ENCODE peak calls at places on chromosomes 6 and 20, in four cellular contexts. K is SK-N-SH, J is GM12878, G is K562. Q is an unnamed sample.
A peak's percentile ranks its signal among the peaks of the same experiment; 100 is the strongest.

GRCh38 chr6:127177030-127177928 is 58.8 kb downstream of the RSPO3 start:
- DNase-seq in K (no peak), J (no peak), G (no peak), Q (no peak)

GRCh38 chr6:100176321-100176950 is 182.4 kb upstream of the MCHR2 start:
- DNase-seq in K (no peak), J (no peak), G (no peak), Q (peak; percentile 14)

GRCh38 chr20:57555457-57556184 is 5.3 kb upstream of the PCK1 start:
- DNase-seq in K (no peak), J (no peak), G (no peak), Q (no peak)

GRCh38 chr6:107714104-107714503 is 110.0 kb downstream of the SCML4 start:
- DNase-seq in K (peak; percentile 16), J (no peak), G (no peak), Q (no peak)

GRCh38 chr6:127299522-127300240 is 33.0 kb downstream of the RNF146 start:
- DNase-seq in K (no peak), J (no peak), G (no peak), Q (no peak)

GRCh38 chr6:81169166-81169565 is 583.3 kb downstream of the TENT5A start:
- DNase-seq in K (no peak), J (no peak), G (no peak), Q (no peak)

GRCh38 chr6:14366880-14367279 is 249.3 kb downstream of the CD83 start:
- DNase-seq in K (no peak), J (no peak), G (no peak), Q (no peak)

GRCh38 chr20:47825011-47825762 is 39.9 kb upstream of the SULF2 start:
- DNase-seq in K (no peak), J (no peak), G (no peak), Q (no peak)

GRCh38 chr6:124887872-124888580 is 74.2 kb upstream of the RNF217 start:
- DNase-seq in K (no peak), J (no peak), G (no peak), Q (no peak)

GRCh38 chr6:75204222-75204958 is 1.5 kb downstream of the COL12A1 start:
- DNase-seq in K (peak; percentile 74), J (no peak), G (peak; percentile 26), Q (peak; percentile 40)

GRCh38 chr6:53623497-53623896 is 42.1 kb downstream of the KLHL31 start:
- DNase-seq in K (no peak), J (no peak), G (no peak), Q (no peak)

GRCh38 chr20:50308513-50309279 is 118.1 kb downstream of the CEBPB start:
- DNase-seq in K (peak; percentile 94), J (no peak), G (peak; percentile 77), Q (peak; percentile 96)

GRCh38 chr6:118739976-118740771 is 88.8 kb upstream of the CEP85L start:
- DNase-seq in K (no peak), J (no peak), G (no peak), Q (no peak)

GRCh38 chr6:117482240-117483003 is at the start of gene DCBLD1:
- DNase-seq in K (peak; percentile 81), J (no peak), G (peak; percentile 89), Q (peak; percentile 78)

GRCh38 chr20:1326031-1326930 is 2.7 kb downstream of the SDCBP2 start:
- DNase-seq in K (no peak), J (no peak), G (no peak), Q (no peak)

GRCh38 chr6:137353346-137353745 is 134.2 kb upstream of the IFNGR1 start:
- DNase-seq in K (no peak), J (no peak), G (no peak), Q (no peak)

GRCh38 chr20:51563597-51564332 is 21.2 kb upstream of the NFATC2 start:
- DNase-seq in K (peak; percentile 58), J (no peak), G (peak; percentile 85), Q (peak; percentile 68)

GRCh38 chr6:68975064-68975463 is 340.0 kb downstream of the ADGRB3 start:
- DNase-seq in K (peak; percentile 38), J (no peak), G (no peak), Q (no peak)

GRCh38 chr20:44643596-44644383 is 7.7 kb downstream of the ADA start:
- DNase-seq in K (no peak), J (no peak), G (no peak), Q (peak; percentile 47)
- TF ChIP-seq RAD21 in K (no peak), J (no peak), G (no peak), Q (no peak)

GRCh38 chr20:25510721-25511120 is 74.6 kb downstream of the NINL start:
- DNase-seq in K (no peak), J (no peak), G (no peak), Q (no peak)

GRCh38 chr20:25507385-25508082 is 77.8 kb downstream of the NINL start:
- DNase-seq in K (no peak), J (no peak), G (no peak), Q (peak; percentile 25)

GRCh38 chr20:25510202-25510601 is 75.1 kb downstream of the NINL start:
- DNase-seq in K (no peak), J (no peak), G (no peak), Q (no peak)

GRCh38 chr20:25509084-25509483 is 76.2 kb downstream of the NINL start:
- DNase-seq in K (no peak), J (no peak), G (no peak), Q (no peak)

DNA sequence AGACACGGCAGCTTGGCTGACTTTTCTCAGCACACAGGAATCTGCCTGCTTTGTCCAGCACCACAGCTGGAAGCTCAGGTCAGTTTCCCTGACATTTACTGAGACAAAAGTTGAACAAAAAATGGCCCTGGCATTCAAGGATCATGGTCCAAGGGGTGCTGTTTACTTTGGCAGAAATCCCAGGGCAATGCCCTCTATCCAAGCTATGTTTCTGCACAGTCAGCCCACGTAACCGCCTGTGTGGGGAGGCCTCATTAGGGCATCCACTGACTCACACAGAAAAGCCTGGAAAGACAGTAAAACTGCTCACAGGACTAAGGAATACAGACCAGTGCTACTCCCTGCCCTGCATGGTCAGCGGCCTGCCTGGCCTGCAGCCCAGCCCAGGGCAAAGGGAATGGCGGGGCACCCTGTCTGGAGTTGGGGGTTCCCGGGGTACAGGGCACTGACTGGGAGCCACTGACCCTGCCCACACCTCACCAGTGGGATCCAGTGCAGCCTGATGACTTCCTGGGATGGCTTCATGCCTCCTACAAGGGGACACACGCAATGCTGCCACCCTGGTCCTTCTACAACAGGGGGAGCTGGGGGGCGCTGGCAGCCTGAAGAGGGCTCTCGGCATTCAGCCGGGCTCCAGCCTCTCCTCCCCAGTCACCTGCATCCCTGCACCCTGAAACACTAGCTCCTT is 77.1 kb downstream of the NINL start:
- DNase-seq in K (no peak), J (no peak), G (no peak), Q (peak; percentile 100)
- H3K4me2 ChIP-seq in K (no peak overlapping the region), J (no peak overlapping the region), G (no peak overlapping the region), Q (peak overlapping the region; percentile 81)

DNA sequence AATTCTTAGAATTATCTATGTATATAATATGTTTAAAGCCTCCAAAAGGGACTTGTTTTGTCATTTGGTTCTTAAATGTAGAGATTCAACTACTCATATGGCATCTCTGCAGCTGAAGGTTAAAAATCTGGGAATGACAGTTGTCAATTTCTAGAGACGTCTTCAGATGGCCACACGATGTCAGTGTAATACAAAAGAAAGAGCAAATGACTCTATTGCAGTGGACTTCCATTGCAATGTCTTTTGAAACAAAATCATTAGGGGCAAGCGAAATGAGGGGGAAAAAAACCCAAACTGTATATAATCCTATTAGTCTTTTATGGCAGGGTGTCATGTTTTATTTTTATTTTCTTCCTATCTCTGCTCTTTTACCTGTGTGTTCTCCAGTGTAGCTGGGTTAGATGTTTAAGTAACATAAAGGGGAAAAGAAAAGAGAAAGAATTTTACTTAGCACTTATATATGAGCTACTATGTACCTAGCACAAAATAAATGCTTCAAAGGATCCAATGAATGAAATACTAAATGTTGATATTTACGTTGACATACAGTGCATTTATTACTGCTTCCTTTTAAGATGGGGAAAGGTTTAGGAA is 26.2 kb downstream of the CCN2 start:
- DNase-seq in K (no peak), J (no peak), G (no peak), Q (peak; percentile 77)
- TF ChIP-seq FOXM1 in K (no peak), J (no peak), G (no peak), Q (no peak)

GRCh38 chr6:132165677-132166076 is 214.5 kb upstream of the CCN2 start:
- DNase-seq in K (no peak), J (no peak), G (no peak), Q (no peak)

GRCh38 chr6:132161283-132161682 is 210.1 kb upstream of the CCN2 start:
- DNase-seq in K (no peak), J (no peak), G (no peak), Q (peak; percentile 45)

GRCh38 chr6:132167966-132168365 is 216.8 kb upstream of the CCN2 start:
- DNase-seq in K (no peak), J (no peak), G (no peak), Q (peak; percentile 37)

DNA sequence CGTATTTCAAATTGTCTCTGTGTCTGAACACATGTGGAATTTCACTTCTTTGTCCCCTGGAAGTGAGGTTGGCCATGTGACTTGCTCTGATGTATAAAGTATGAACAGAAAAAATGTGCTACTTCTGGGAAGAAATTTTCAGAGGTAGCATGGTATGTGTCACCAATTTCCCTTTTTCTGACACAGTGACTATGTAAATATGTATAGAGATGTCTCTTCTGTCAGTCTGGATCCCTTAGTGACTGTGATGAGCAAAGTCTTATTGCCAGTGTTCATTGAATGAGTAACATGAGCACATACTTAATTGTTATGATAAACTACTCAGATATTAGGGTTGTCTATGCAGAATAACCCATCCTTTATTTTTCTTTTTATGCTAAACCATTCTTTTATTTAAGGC is 215.5 kb upstream of the CCN2 start:
- DNase-seq in K (no peak), J (no peak), G (no peak), Q (no peak)
- TF ChIP-seq RAD21 in K (no peak), J (no peak), G (no peak), Q (no peak)

Q was measured in HepG2.